ENCODE peak calls at places on chromosome 15, in seven cellular contexts. N, U, T, F, Y, A and P are unnamed samples.

GRCh38 chr15:62742409-62743171 is 300.0 kb upstream of the TPM1 start:
- DNase-seq in F (peak; percentile 29), N (peak; percentile 58), Y (peak; percentile 72), A (peak; percentile 79), U (peak; percentile 69), T (peak; percentile 49), P (peak; percentile 65)

GRCh38 chr15:69940441-69940785 is 157.3 kb downstream of the TLE3 start:
- DNase-seq in U (no peak), F (no peak), Y (no peak), T (no peak), N (no peak), A (no peak), P (no peak)

GRCh38 chr15:50377867-50378751 is 23.1 kb upstream of the GABPB1 start:
- DNase-seq in F (no peak), N (no peak), A (peak; percentile 66), Y (no peak), U (no peak), T (peak; percentile 13), P (no peak)

GRCh38 chr15:31010036-31010435 is 18.6 kb upstream of the MTMR10 start:
- DNase-seq in F (no peak), Y (no peak), N (no peak), U (no peak), A (no peak), T (no peak), P (no peak)

GRCh38 chr15:58119016-58119415 is 19.2 kb upstream of the AQP9 start:
- DNase-seq in U (no peak), N (no peak), Y (no peak), F (no peak), T (no peak), A (no peak), P (no peak)

GRCh38 chr15:69525543-69525942 is 72.9 kb downstream of the RPLP1 start:
- DNase-seq in T (no peak), N (no peak), Y (no peak), F (no peak), A (no peak), U (no peak), P (no peak)

GRCh38 chr15:100383302-100384107 is 41.7 kb upstream of the ADAMTS17 start:
- DNase-seq in U (no peak), Y (peak; percentile 66), N (peak; percentile 31), T (peak; percentile 51), A (peak; percentile 32), F (peak; percentile 28), P (no peak)

GRCh38 chr15:51947124-51947523 is 24.5 kb downstream of the LEO1 start:
- DNase-seq in N (no peak), F (no peak), Y (no peak), U (no peak), T (no peak), A (peak; percentile 56), P (no peak)

GRCh38 chr15:79122943-79123342 is 32.4 kb upstream of the RASGRF1 start:
- DNase-seq in N (no peak), F (no peak), T (no peak), U (no peak), Y (no peak), A (no peak), P (no peak)

GRCh38 chr15:37135225-37135624 is 34.9 kb upstream of the MEIS2 start:
- DNase-seq in N (no peak), Y (no peak), F (peak; percentile 2), A (peak; percentile 11), U (peak; percentile 21), T (peak; percentile 16), P (no peak)

GRCh38 chr15:29403778-29404177 is 134.2 kb upstream of the NSMCE3 start:
- DNase-seq in F (peak; percentile 27), N (no peak), T (no peak), U (no peak), Y (no peak), A (no peak), P (no peak)

GRCh38 chr15:38378162-38378560 is 75.8 kb upstream of the FAM98B start:
- DNase-seq in U (peak; percentile 91), T (peak; percentile 1), A (peak; percentile 43), N (no peak), F (no peak), Y (no peak), P (peak; percentile 75)

GRCh38 chr15:78204351-78205309 is 29.7 kb downstream of the ACSBG1 start:
- DNase-seq in U (no peak), T (no peak), F (no peak), A (no peak), N (no peak), Y (no peak), P (peak; percentile 64)

GRCh38 chr15:57594479-57594878 is 2.8 kb downstream of the MYZAP start:
- DNase-seq in T (no peak), N (no peak), Y (no peak), U (no peak), A (no peak), F (no peak), P (no peak)

GRCh38 chr15:88378259-88378658 is 88.9 kb downstream of the MRPL46 start:
- DNase-seq in A (peak; percentile 10), T (no peak), F (no peak), N (no peak), Y (no peak), U (no peak), P (no peak)

GRCh38 chr15:66788024-66788423 is 86.0 kb downstream of the SMAD6 start:
- DNase-seq in U (no peak), Y (no peak), F (no peak), A (no peak), T (no peak), N (no peak), P (no peak)

GRCh38 chr15:81037952-81038743 is 37.4 kb downstream of the TLNRD1 start:
- DNase-seq in A (no peak), N (no peak), Y (no peak), T (no peak), U (no peak), F (no peak), P (no peak)

GRCh38 chr15:47218295-47218694 is 499.0 kb upstream of the SEMA6D start:
- DNase-seq in F (no peak), Y (no peak), T (no peak), A (no peak), U (no peak), N (no peak), P (no peak)

GRCh38 chr15:31271224-31271635 is 55.4 kb upstream of the KLF13 start:
- DNase-seq in U (no peak), N (no peak), F (no peak), T (no peak), A (no peak), Y (no peak), P (no peak)

GRCh38 chr15:42324308-42324707 is 35.0 kb upstream of the CAPN3 start:
- DNase-seq in T (no peak), U (peak; percentile 79), Y (no peak), N (no peak), F (no peak), A (peak; percentile 82), P (no peak)

GRCh38 chr15:43531018-43531667 is 13.7 kb downstream of the MAP1A start:
- DNase-seq in Y (no peak), U (no peak), A (no peak), T (no peak), N (no peak), F (no peak), P (no peak)

GRCh38 chr15:91853968-91854943 is 748 bp downstream of the SLCO3A1 start:
- DNase-seq in Y (peak; percentile 69), U (peak; percentile 19), T (no peak), F (peak; percentile 19), N (no peak), A (no peak), P (peak; percentile 78)

GRCh38 chr15:89823836-89824606 is 9.4 kb upstream of the ANPEP start:
- DNase-seq in Y (no peak), T (no peak), N (no peak), A (no peak), U (no peak), F (no peak), P (no peak)

GRCh38 chr15:43273243-43273642 is 6.5 kb upstream of the TGM5 start:
- DNase-seq in N (no peak), A (no peak), T (no peak), Y (no peak), F (no peak), U (no peak), P (no peak)

GRCh38 chr15:99131441-99132023 is 26.7 kb downstream of the SYNM start:
- DNase-seq in N (no peak), Y (no peak), A (no peak), F (no peak), T (no peak), U (no peak), P (no peak)

GRCh38 chr15:31302778-31303433 is 23.7 kb upstream of the KLF13 start:
- DNase-seq in A (no peak), F (no peak), N (no peak), U (no peak), Y (no peak), T (no peak), P (no peak)

GRCh38 chr15:85976986-85977385 is 102.7 kb upstream of the AGBL1 start:
- DNase-seq in U (no peak), T (no peak), N (peak; percentile 7), F (no peak), Y (no peak), A (peak; percentile 24), P (no peak)